ENCODE peak calls at places on chromosomes 4 and X, in nine cellular contexts. S is Caki2; P is kidney; J is GM12892; I is GM03348; G is HepG2; D is stimulated activated CD8-positive, alpha-beta memory T cell treated with anti-CD3 and anti-CD28 coated beads, Interleukin-15, amount 100 ng/mL, for 24 hours; F is Right ventricle myocardium superior; M is HS-27A. T is an unnamed sample.

GRCh38 chrX:120560405-120560841 is 339 bp downstream of the CUL4B start:
- DNase-seq in P (no peak), D (no peak), F (no peak), G (peak), J (no peak), I (peak), S (no peak), M (no peak), T (no peak)

GRCh38 chr4:118757761-118758213 is 72.6 kb downstream of the METTL14 start:
- DNase-seq in P (no peak), M (no peak), I (peak), F (no peak), D (no peak), S (no peak), J (no peak), G (peak), T (no peak)

GRCh38 chrX:133594156-133594555 is 178.9 kb upstream of the GPC4 start:
- DNase-seq in I (no peak), S (peak), D (no peak), P (no peak), F (no peak), G (no peak), J (no peak), M (no peak), T (no peak)

GRCh38 chr4:158817562-158818370 is 48.9 kb downstream of the FNIP2 start:
- DNase-seq in G (no peak), M (no peak), P (no peak), F (no peak), S (peak), I (no peak), D (no peak), J (no peak), T (no peak)

GRCh38 chrX:36957425-36958328 is 50.5 kb upstream of the FAM47C start:
- DNase-seq in J (no peak), D (no peak), P (peak), I (no peak), F (no peak), M (no peak), S (peak), G (no peak), T (no peak)

GRCh38 chrX:140756948-140757347 is 47.4 kb downstream of the LINC00632 start:
- DNase-seq in S (no peak), G (no peak), J (no peak), D (no peak), M (no peak), I (no peak), P (no peak), F (no peak), T (no peak)

GRCh38 chr4:121706595-121707021 is 9.8 kb upstream of the ANXA5 start:
- DNase-seq in J (no peak), S (no peak), F (no peak), M (no peak), I (peak), P (no peak), G (no peak), D (peak), T (no peak)

GRCh38 chrX:10115082-10115481 is 41.7 kb upstream of the CLCN4 start:
- DNase-seq in I (no peak), M (no peak), D (no peak), J (no peak), G (no peak), P (no peak), S (no peak), F (no peak), T (no peak)

GRCh38 chr4:71050809-71051208 is 57.4 kb downstream of the DCK start:
- DNase-seq in J (no peak), P (no peak), M (no peak), D (no peak), G (no peak), F (no peak), I (no peak), S (no peak), T (no peak)

GRCh38 chr4:146243141-146243882 is 29.0 kb downstream of the REELD1 start:
- DNase-seq in S (no peak), D (peak), M (no peak), F (no peak), J (peak), I (no peak), G (no peak), P (peak), T (no peak)

GRCh38 chr4:63563288-63564014 is 845.8 kb downstream of the TECRL start:
- DNase-seq in G (no peak), S (no peak), F (no peak), D (no peak), I (no peak), M (no peak), J (no peak), P (no peak), T (no peak)

GRCh38 chr4:2075171-2075986 is 16.3 kb downstream of the NAT8L start:
- DNase-seq in M (no peak), G (no peak), P (peak), J (no peak), D (no peak), F (no peak), I (no peak), S (no peak), T (no peak)

GRCh38 chrX:153635788-153636668 is 11.0 kb upstream of the DUSP9 start:
- DNase-seq in G (peak), I (no peak), F (no peak), M (no peak), P (peak), D (no peak), S (peak), J (no peak), T (no peak)

T was measured in SK-N-MC.